ENCODE peak calls at places on chromosomes 3 and 15, in ten cellular contexts. C, U, V, Y, A, T, B, L, S and I are unnamed samples.

GRCh38 chr3:171231361-171231760 is 204.8 kb upstream of the SLC2A2 start:
- DNase-seq in C (peak), U (no peak), V (no peak), Y (no peak), A (no peak), T (no peak), B (no peak), L (no peak), S (no peak), I (no peak)

GRCh38 chr3:38005076-38006020 is 14.8 kb downstream of the VILL start:
- DNase-seq in C (no peak), U (peak), V (no peak), Y (no peak), A (peak), T (no peak), B (peak), L (no peak), S (no peak), I (no peak)

GRCh38 chr15:30933293-30933692 is 29.6 kb downstream of the FAN1 start:
- DNase-seq in C (no peak), U (no peak), V (no peak), Y (no peak), A (no peak), T (no peak), B (no peak), L (no peak), S (no peak), I (no peak)

GRCh38 chr15:39638041-39638440 is 57.2 kb downstream of the THBS1 start:
- DNase-seq in C (no peak), U (no peak), V (no peak), Y (no peak), A (no peak), T (no peak), B (no peak), L (no peak), S (no peak), I (no peak)

GRCh38 chr3:78670087-78670486 is 1097.7 kb downstream of the ROBO1 start:
- DNase-seq in C (no peak), U (no peak), V (no peak), Y (no peak), A (no peak), T (no peak), B (no peak), L (no peak), S (no peak), I (no peak)

GRCh38 chr3:53464424-53464823 is 30.0 kb upstream of the CACNA1D start:
- DNase-seq in C (no peak), U (peak), V (no peak), Y (peak), A (no peak), T (no peak), B (no peak), L (no peak), S (peak), I (no peak)

GRCh38 chr15:56207711-56208110 is 36.0 kb downstream of the RFX7 start:
- DNase-seq in C (no peak), U (no peak), V (no peak), Y (no peak), A (no peak), T (no peak), B (no peak), L (no peak), S (no peak), I (no peak)

GRCh38 chr15:38853608-38854007 is 289.0 kb upstream of the RASGRP1 start:
- DNase-seq in C (peak), U (no peak), V (peak), Y (no peak), A (no peak), T (no peak), B (no peak), L (peak), S (peak), I (no peak)

GRCh38 chr3:180142041-180142440 is 105.3 kb upstream of the PEX5L start:
- DNase-seq in C (no peak), U (no peak), V (no peak), Y (no peak), A (no peak), T (no peak), B (no peak), L (no peak), S (peak), I (no peak)

GRCh38 chr3:99757948-99758347 is 59.7 kb upstream of the CMSS1 start:
- DNase-seq in C (no peak), U (no peak), V (no peak), Y (no peak), A (no peak), T (no peak), B (no peak), L (no peak), S (no peak), I (no peak)

GRCh38 chr15:57485869-57486268 is 105.8 kb upstream of the MYZAP start:
- DNase-seq in C (peak), U (peak), V (peak), Y (peak), A (no peak), T (no peak), B (no peak), L (no peak), S (peak), I (no peak)

GRCh38 chr3:165185707-165186327 is 10.4 kb downstream of the SLITRK3 start:
- DNase-seq in C (peak), U (peak), V (peak), Y (peak), A (no peak), T (peak), B (peak), L (peak), S (peak), I (no peak)

GRCh38 chr3:174859109-174859735 is at the start of gene NAALADL2:
- DNase-seq in C (no peak), U (no peak), V (no peak), Y (no peak), A (no peak), T (no peak), B (no peak), L (no peak), S (no peak), I (no peak)

GRCh38 chr3:115876860-115877646 is 253.7 kb downstream of the GAP43 start:
- DNase-seq in C (no peak), U (no peak), V (no peak), Y (no peak), A (no peak), T (no peak), B (no peak), L (no peak), S (no peak), I (no peak)

GRCh38 chr15:66631616-66632263 is 65.9 kb upstream of the LCTL start:
- DNase-seq in C (peak), U (no peak), V (no peak), Y (no peak), A (no peak), T (no peak), B (no peak), L (no peak), S (no peak), I (no peak)

GRCh38 chr15:67146875-67147381 is 81.5 kb downstream of the SMAD3 start:
- DNase-seq in C (peak), U (no peak), V (no peak), Y (no peak), A (no peak), T (no peak), B (no peak), L (no peak), S (peak), I (no peak)

GRCh38 chr3:196008929-196009328 is 73.0 kb downstream of the TFRC start:
- DNase-seq in C (no peak), U (no peak), V (no peak), Y (no peak), A (no peak), T (no peak), B (no peak), L (no peak), S (no peak), I (no peak)

GRCh38 chr3:165466856-165467255 is 270.7 kb upstream of the SLITRK3 start:
- DNase-seq in C (no peak), U (no peak), V (peak), Y (no peak), A (no peak), T (no peak), B (no peak), L (no peak), S (no peak), I (no peak)

GRCh38 chr3:115651599-115651998 is 28.3 kb downstream of the GAP43 start:
- DNase-seq in C (no peak), U (no peak), V (no peak), Y (no peak), A (no peak), T (no peak), B (no peak), L (no peak), S (no peak), I (no peak)

GRCh38 chr3:43954321-43954720 is 263.6 kb downstream of the ABHD5 start:
- DNase-seq in C (no peak), U (no peak), V (no peak), Y (no peak), A (no peak), T (no peak), B (no peak), L (no peak), S (no peak), I (no peak)

GRCh38 chr3:197088370-197088769 is 58.8 kb upstream of the MELTF start:
- DNase-seq in C (no peak), U (no peak), V (no peak), Y (no peak), A (no peak), T (peak), B (no peak), L (no peak), S (no peak), I (no peak)

GRCh38 chr3:42502429-42503250 is at the start of gene VIPR1:
- DNase-seq in C (peak), U (peak), V (peak), Y (peak), A (peak), T (no peak), B (peak), L (peak), S (peak), I (peak)

GRCh38 chr3:5181479-5182141 is 5.9 kb upstream of the EDEM1 start:
- DNase-seq in C (no peak), U (no peak), V (no peak), Y (no peak), A (no peak), T (no peak), B (no peak), L (no peak), S (no peak), I (no peak)

GRCh38 chr3:183253961-183254815 is 1.1 kb downstream of the B3GNT5 start:
- DNase-seq in C (peak), U (peak), V (peak), Y (no peak), A (no peak), T (no peak), B (no peak), L (peak), S (peak), I (peak)

GRCh38 chr3:61589856-61590255 is 28.5 kb downstream of the PTPRG start:
- DNase-seq in C (no peak), U (no peak), V (no peak), Y (no peak), A (no peak), T (no peak), B (no peak), L (no peak), S (peak), I (no peak)

GRCh38 chr3:49638445-49638844 is 35.7 kb upstream of the APEH start:
- DNase-seq in C (no peak), U (no peak), V (no peak), Y (peak), A (no peak), T (peak), B (peak), L (no peak), S (peak), I (no peak)

GRCh38 chr3:157120071-157120892 is 39.7 kb downstream of the CCNL1 start:
- DNase-seq in C (no peak), U (peak), V (no peak), Y (no peak), A (no peak), T (no peak), B (no peak), L (no peak), S (no peak), I (no peak)

GRCh38 chr3:153293222-153293621 is 131.2 kb downstream of the RAP2B start:
- DNase-seq in C (no peak), U (no peak), V (no peak), Y (no peak), A (no peak), T (peak), B (no peak), L (no peak), S (peak), I (no peak)

GRCh38 chr15:25236861-25237155 is 202.0 kb downstream of the UBE3A start:
- DNase-seq in C (no peak), U (no peak), V (no peak), Y (no peak), A (no peak), T (no peak), B (no peak), L (no peak), S (no peak), I (no peak)

GRCh38 chr3:71160800-71161546 is 422.6 kb downstream of the FOXP1 start:
- DNase-seq in C (no peak), U (no peak), V (no peak), Y (no peak), A (no peak), T (no peak), B (no peak), L (no peak), S (peak), I (no peak)

GRCh38 chr15:72197045-72197459 is 535 bp downstream of the GRAMD2A start:
- DNase-seq in C (peak), U (no peak), V (no peak), Y (no peak), A (no peak), T (no peak), B (no peak), L (no peak), S (no peak), I (no peak)

DNA sequence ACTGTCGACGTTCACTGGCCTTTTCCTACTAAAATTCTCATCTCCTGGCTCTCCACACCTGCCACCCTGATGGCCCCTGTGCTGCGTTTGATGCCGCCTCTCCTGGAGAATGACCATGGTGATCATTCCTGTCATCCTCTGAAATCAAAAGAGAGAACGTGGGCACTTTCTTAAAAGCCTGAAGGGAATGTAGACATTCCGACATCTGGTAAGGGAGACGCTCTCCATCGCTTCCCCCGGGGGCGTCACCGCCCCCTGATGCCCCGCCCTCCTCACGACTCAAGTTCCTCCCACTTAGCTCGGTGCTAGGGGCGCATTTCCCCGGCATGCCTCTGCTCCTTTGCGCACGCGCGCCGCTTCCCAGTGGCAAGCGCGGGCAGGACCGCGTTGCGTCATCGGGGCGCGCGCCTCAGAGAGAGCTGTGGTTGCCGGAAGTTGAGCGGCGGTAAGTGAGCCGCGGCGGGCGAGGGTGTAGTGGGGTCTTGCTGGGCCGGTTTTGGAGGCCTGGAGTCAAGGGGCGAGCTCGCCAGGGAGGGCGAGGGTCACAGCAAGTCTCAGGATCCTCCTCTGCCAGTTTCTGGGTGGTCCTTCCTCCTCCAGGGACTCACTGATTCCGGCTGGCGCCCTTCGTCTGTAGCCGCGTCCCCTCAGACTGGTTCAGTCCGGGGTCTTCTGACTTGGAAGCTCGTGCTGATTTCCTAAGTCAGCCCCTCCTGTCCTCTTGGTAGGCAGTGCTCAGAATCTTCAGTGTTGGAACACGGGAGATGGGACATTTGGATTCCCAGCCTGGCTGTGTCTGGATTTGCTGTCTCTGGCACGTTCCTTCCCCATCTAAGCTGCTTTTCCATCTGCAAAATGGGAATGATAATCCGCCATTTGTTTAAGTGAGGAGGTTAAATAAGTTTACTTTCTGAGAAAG is at the start of gene ATG7:
- DNase-seq in C (peak), U (peak), V (peak), Y (peak), A (peak), T (peak), B (peak), L (peak), S (peak), I (peak)
- TF ChIP-seq CTCF in C (no peak), U (peak), V (no peak), Y (no peak), A (no peak), T (no peak), B (peak), L (no peak), S (no peak), I (no peak)

GRCh38 chr3:128553560-128553959 is 60.6 kb upstream of the GATA2 start:
- DNase-seq in C (no peak), U (no peak), V (no peak), Y (peak), A (no peak), T (no peak), B (no peak), L (no peak), S (no peak), I (peak)

GRCh38 chr3:128555881-128556280 is 62.9 kb upstream of the GATA2 start:
- DNase-seq in C (no peak), U (no peak), V (no peak), Y (no peak), A (no peak), T (no peak), B (no peak), L (no peak), S (no peak), I (no peak)

GRCh38 chr3:128554465-128555097 is 61.6 kb upstream of the GATA2 start:
- DNase-seq in C (peak), U (no peak), V (no peak), Y (peak), A (no peak), T (no peak), B (no peak), L (no peak), S (no peak), I (peak)

GRCh38 chr3:128555098-128555825 is 62.3 kb upstream of the GATA2 start:
- DNase-seq in C (peak), U (no peak), V (no peak), Y (peak), A (no peak), T (peak), B (no peak), L (no peak), S (no peak), I (no peak)

GRCh38 chr3:128554100-128554464 is 61.1 kb upstream of the GATA2 start:
- DNase-seq in C (peak), U (no peak), V (no peak), Y (peak), A (no peak), T (no peak), B (no peak), L (no peak), S (peak), I (no peak)
- TF ChIP-seq CTCF in C (peak), U (no peak), V (peak), Y (no peak), A (no peak), T (no peak), B (no peak), L (no peak), S (no peak), I (no peak)

GRCh38 chr3:167094632-167095031 is 285.5 kb downstream of the ZBBX start:
- DNase-seq in C (no peak), U (no peak), V (no peak), Y (no peak), A (no peak), T (no peak), B (no peak), L (no peak), S (no peak), I (no peak)

GRCh38 chr3:167095976-167096375 is 284.1 kb downstream of the ZBBX start:
- DNase-seq in C (no peak), U (no peak), V (no peak), Y (no peak), A (no peak), T (no peak), B (no peak), L (no peak), S (no peak), I (no peak)

DNA sequence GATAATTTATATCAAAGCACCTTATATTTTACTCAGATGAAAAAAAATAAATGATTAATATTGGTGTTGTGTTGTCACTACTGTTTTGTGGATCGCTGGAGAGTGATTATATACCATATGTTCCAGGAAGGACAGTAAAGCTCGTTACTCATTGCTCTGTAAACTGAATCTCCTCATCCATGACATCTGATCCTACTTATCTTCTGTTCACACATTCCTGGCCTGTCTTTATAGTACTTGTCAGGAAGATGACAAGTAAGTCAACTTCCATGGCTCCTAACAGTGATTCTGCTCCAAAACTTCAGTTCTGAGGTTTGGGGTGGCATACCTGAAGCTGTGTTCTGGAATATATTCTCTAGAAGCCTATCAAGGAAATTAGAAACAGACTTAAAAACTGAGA is 288.9 kb downstream of the ZBBX start:
- DNase-seq in C (no peak), U (no peak), V (no peak), Y (no peak), A (no peak), T (no peak), B (no peak), L (no peak), S (no peak), I (no peak)
- TF ChIP-seq CTCF in C (no peak), U (no peak), V (no peak), Y (no peak), A (no peak), T (no peak), B (no peak), L (no peak), S (no peak), I (no peak)

GRCh38 chr3:151410891-151411559 is 26.5 kb upstream of the P2RY12 start:
- DNase-seq in C (no peak), U (no peak), V (no peak), Y (no peak), A (no peak), T (no peak), B (no peak), L (no peak), S (no peak), I (no peak)

GRCh38 chr3:151407928-151408327 is 23.4 kb upstream of the P2RY12 start:
- DNase-seq in C (no peak), U (no peak), V (no peak), Y (no peak), A (no peak), T (no peak), B (no peak), L (no peak), S (no peak), I (no peak)

GRCh38 chr3:151415289-151415688 is 30.7 kb upstream of the P2RY12 start:
- DNase-seq in C (no peak), U (no peak), V (no peak), Y (no peak), A (no peak), T (no peak), B (no peak), L (no peak), S (no peak), I (no peak)

GRCh38 chr3:151412989-151413388 is 28.4 kb upstream of the P2RY12 start:
- DNase-seq in C (peak), U (no peak), V (no peak), Y (no peak), A (no peak), T (no peak), B (no peak), L (no peak), S (no peak), I (no peak)
- TF ChIP-seq CTCF in C (peak), U (no peak), V (no peak), Y (no peak), A (no peak), T (no peak), B (no peak), L (no peak), S (no peak), I (no peak)